ENCODE peak calls at places on chromosomes 7 and 10, in eight cellular contexts. G, R, H, E, V, K, P and D are unnamed samples.

GRCh38 chr7:145848691-145849090 is 267.9 kb upstream of the CNTNAP2 start:
- DNase-seq in G (peak), R (peak), H (peak), E (no peak), V (no peak), K (no peak), P (no peak), D (no peak)

GRCh38 chr7:139562972-139563565 is 39.6 kb downstream of the CLEC2L start:
- DNase-seq in G (no peak), R (no peak), H (no peak), E (no peak), V (no peak), K (no peak), P (no peak), D (no peak)

GRCh38 chr7:106866298-106867281 is 1.5 kb downstream of the PIK3CG start:
- DNase-seq in G (no peak), R (peak), H (no peak), E (no peak), V (no peak), K (peak), P (no peak), D (no peak)

GRCh38 chr7:142647749-142648148 is 101.5 kb upstream of the PRSS1 start:
- DNase-seq in G (no peak), R (no peak), H (no peak), E (no peak), V (no peak), K (no peak), P (no peak), D (no peak)

GRCh38 chr10:132520147-132520811 is 17.3 kb upstream of the INPP5A start:
- DNase-seq in G (no peak), R (no peak), H (no peak), E (no peak), V (no peak), K (no peak), P (no peak), D (no peak)

GRCh38 chr7:30929686-30930085 is 18.0 kb downstream of the AQP1 start:
- DNase-seq in G (peak), R (no peak), H (no peak), E (no peak), V (no peak), K (peak), P (no peak), D (no peak)

GRCh38 chr10:74244097-74244685 is 93.2 kb downstream of the ADK start:
- DNase-seq in G (no peak), R (peak), H (peak), E (no peak), V (no peak), K (no peak), P (no peak), D (peak)

GRCh38 chr10:77849039-77849664 is 77.4 kb downstream of the DLG5 start:
- DNase-seq in G (peak), R (peak), H (no peak), E (no peak), V (no peak), K (peak), P (no peak), D (peak)

GRCh38 chr7:39606352-39606751 is 17.0 kb upstream of the RALA start:
- DNase-seq in G (no peak), R (no peak), H (no peak), E (peak), V (no peak), K (no peak), P (no peak), D (no peak)

GRCh38 chr7:7746419-7746818 is 28.0 kb upstream of the RPA3 start:
- DNase-seq in G (no peak), R (no peak), H (no peak), E (no peak), V (no peak), K (no peak), P (no peak), D (no peak)

GRCh38 chr7:119482209-119482608 is 790.8 kb upstream of the KCND2 start:
- DNase-seq in G (peak), R (peak), H (peak), E (peak), V (peak), K (peak), P (no peak), D (peak)

GRCh38 chr10:10293431-10293830 is 724.2 kb upstream of the CELF2 start:
- DNase-seq in G (no peak), R (no peak), H (peak), E (no peak), V (no peak), K (no peak), P (no peak), D (no peak)

GRCh38 chr7:63113713-63114285 is 884.9 kb upstream of the ZNF722 start:
- DNase-seq in G (no peak), R (no peak), H (no peak), E (no peak), V (no peak), K (no peak), P (no peak), D (no peak)

GRCh38 chr7:63114371-63114985 is 884.2 kb upstream of the ZNF722 start:
- DNase-seq in G (no peak), R (no peak), H (no peak), E (no peak), V (no peak), K (no peak), P (no peak), D (no peak)

GRCh38 chr7:63112764-63113712 is 885.6 kb upstream of the ZNF722 start:
- DNase-seq in G (no peak), R (no peak), H (no peak), E (no peak), V (no peak), K (no peak), P (no peak), D (no peak)
- TF ChIP-seq CTCF in G (no peak), R (no peak), H (no peak), E (no peak), V (no peak), K (no peak), P (no peak), D (no peak)

GRCh38 chr10:24157567-24157966 is 51.4 kb upstream of the KIAA1217 start:
- DNase-seq in G (no peak), R (no peak), H (no peak), E (no peak), V (no peak), K (no peak), P (no peak), D (no peak)
- TF ChIP-seq CTCF in G (no peak), R (no peak), H (no peak), E (no peak), V (no peak), K (no peak), P (no peak), D (no peak)

GRCh38 chr10:55631071-55631654 is 729.9 kb downstream of the ZWINT start:
- DNase-seq in G (peak), R (no peak), H (peak), E (peak), V (peak), K (peak), P (no peak), D (no peak)

GRCh38 chr10:55627526-55628170 is 733.4 kb downstream of the ZWINT start:
- DNase-seq in G (peak), R (no peak), H (peak), E (no peak), V (no peak), K (no peak), P (no peak), D (no peak)

GRCh38 chr10:55629792-55630490 is 731.1 kb downstream of the ZWINT start:
- DNase-seq in G (peak), R (no peak), H (peak), E (no peak), V (peak), K (no peak), P (no peak), D (no peak)

GRCh38 chr10:55630491-55631056 is 730.5 kb downstream of the ZWINT start:
- DNase-seq in G (peak), R (no peak), H (peak), E (no peak), V (no peak), K (no peak), P (no peak), D (no peak)

GRCh38 chr10:55628260-55628701 is 732.8 kb downstream of the ZWINT start:
- DNase-seq in G (peak), R (no peak), H (peak), E (no peak), V (no peak), K (no peak), P (no peak), D (no peak)
- TF ChIP-seq CTCF in G (no peak), R (no peak), H (peak), E (no peak), V (no peak), K (no peak), P (no peak), D (no peak)

DNA sequence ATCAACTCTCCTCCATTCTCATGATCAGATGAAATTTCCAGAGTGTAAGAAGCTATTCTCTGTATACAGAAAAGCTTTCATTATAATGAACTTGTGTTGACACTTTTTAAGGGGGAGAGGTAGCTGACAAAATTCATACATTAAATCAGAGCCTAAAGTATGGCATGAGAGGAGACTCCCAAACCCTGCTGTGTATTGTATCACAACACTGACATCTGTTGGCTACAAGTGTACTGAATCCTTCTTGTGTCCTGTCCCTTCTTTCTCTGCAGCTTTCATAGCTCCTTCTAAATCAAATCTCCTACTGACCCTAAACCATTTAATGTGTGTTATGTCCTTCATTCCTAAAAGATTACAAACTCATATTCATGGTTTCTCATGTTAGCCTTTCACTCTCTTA is 70.9 kb downstream of the GCC1 start:
- DNase-seq in G (no peak), R (peak), H (peak), E (peak), V (peak), K (peak), P (peak), D (peak)
- TF ChIP-seq CTCF in G (peak), R (peak), H (peak), E (peak), V (peak), K (no peak), P (peak), D (no peak)

GRCh38 chr10:926075-926698 is 5.3 kb downstream of the LARP4B start:
- DNase-seq in G (no peak), R (no peak), H (no peak), E (no peak), V (no peak), K (no peak), P (no peak), D (no peak)
- TF ChIP-seq CTCF in G (no peak), R (no peak), H (no peak), E (no peak), V (no peak), K (no peak), P (no peak), D (no peak)

DNA sequence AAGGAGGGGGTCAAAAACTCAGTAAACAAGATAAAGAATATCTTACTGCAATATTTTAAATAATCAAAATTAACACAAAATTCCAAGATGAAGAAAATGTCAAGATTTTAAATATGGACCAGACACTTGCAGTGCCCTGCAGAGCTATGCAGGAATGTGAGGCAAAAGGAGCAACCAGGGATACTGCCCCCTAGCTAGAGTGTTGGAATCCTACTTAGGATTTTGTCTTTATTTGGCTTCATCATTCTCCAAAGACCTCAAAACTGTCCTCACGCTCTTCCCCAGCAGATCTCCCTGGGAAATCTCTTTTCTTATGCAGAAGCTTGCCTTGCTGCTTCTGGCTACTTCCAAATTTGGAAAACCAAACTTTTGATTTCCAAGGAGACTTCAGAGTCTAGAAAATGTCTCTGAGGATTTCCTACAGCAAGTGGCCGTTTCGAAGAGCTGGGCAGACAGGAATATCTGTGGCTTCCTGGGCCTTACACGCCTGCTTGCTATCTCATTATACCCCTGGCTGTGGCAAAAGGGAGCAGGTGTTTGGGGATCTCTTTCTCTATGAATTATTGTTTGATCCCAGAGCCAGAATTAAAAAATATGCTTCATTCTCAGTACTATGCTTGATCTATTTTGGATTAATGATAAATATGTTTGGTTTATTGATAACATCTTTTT is 232.2 kb upstream of the BMPER start:
- DNase-seq in G (no peak), R (no peak), H (peak), E (no peak), V (no peak), K (no peak), P (no peak), D (no peak)
- TF ChIP-seq CTCF in G (no peak), R (peak), H (peak), E (no peak), V (no peak), K (no peak), P (no peak), D (no peak)

GRCh38 chr10:97510686-97511085 is 12.0 kb downstream of the UBTD1 start:
- DNase-seq in G (no peak), R (no peak), H (no peak), E (no peak), V (no peak), K (no peak), P (no peak), D (no peak)
- TF ChIP-seq CTCF in G (no peak), R (no peak), H (no peak), E (no peak), V (no peak), K (no peak), P (no peak), D (no peak)

DNA sequence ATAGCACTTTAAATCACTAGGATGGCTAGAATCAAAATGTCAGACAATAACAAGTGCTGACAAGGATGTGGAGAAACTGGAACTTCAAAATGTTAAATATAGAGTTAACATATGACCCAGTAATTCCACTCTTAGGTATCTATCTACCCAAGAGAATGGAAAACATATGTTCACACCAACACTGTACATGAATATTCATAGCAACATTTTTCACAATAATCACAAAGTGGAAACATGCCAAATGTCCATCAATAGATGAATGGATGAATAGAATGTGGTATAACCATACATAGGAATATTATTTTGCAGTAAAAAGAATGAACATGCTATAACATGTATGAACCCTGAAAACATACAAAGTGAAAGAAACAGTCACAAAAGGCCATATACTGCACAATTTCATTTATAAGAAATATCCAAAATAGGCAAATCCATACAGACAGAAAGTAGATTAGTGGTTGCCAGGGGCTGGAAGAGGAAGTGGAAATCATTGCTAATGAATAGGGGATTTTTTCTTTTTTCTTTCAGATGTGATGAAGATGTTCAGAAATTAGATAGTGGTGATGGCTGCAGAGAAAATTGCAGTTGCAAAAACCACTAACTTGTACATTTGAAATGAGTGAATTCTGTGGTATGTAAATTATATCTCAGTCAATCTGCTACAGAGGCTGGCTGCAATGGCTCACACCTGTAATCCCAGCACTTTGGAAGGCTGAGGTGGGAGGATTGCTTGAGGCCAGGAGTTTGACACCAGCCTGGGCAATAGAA is 93.0 kb downstream of the CPVL start:
- DNase-seq in G (no peak), R (no peak), H (no peak), E (no peak), V (no peak), K (no peak), P (no peak), D (no peak)
- TF ChIP-seq CTCF in G (no peak), R (no peak), H (no peak), E (no peak), V (no peak), K (no peak), P (no peak), D (no peak)

GRCh38 chr7:156680281-156680680 is 39.7 kb downstream of the RNF32 start:
- DNase-seq in G (no peak), R (no peak), H (no peak), E (peak), V (no peak), K (no peak), P (peak), D (no peak)
- TF ChIP-seq CTCF in G (no peak), R (no peak), H (no peak), E (no peak), V (no peak), K (no peak), P (no peak), D (no peak)

GRCh38 chr7:102138676-102139075 is 148.0 kb upstream of the SH2B2 start:
- DNase-seq in G (no peak), R (no peak), H (no peak), E (no peak), V (no peak), K (no peak), P (no peak), D (no peak)
- TF ChIP-seq CTCF in G (no peak), R (no peak), H (no peak), E (no peak), V (no peak), K (no peak), P (no peak), D (no peak)